ENCODE peak calls at places on chromosomes 11 and 22, in six cellular contexts. One of them, this sample, is unnamed.
A peak's percentile ranks its signal among the peaks of the same experiment; 100 is the strongest.

GRCh38 chr11:118230088-118230487 is 5.3 kb upstream of the JAML start:
- DNase-seq in HFF-Myc: no peak
- DNase-seq in cerebellar cortex: no peak
- DNase-seq in Calu3: no peak
- DNase-seq in activated CD8-positive, alpha-beta T cell treated with anti-CD3 and anti-CD28 coated beads for 36 hours: peak; percentile 74
- DNase-seq in mesendoderm: no peak
- DNase-seq in this sample: no peak

GRCh38 chr22:17785185-17786184 is 11.2 kb upstream of the BID start:
- DNase-seq in mesendoderm: peak; percentile 89
- DNase-seq in HFF-Myc: no peak
- DNase-seq in Calu3: peak; percentile 92
- DNase-seq in activated CD8-positive, alpha-beta T cell treated with anti-CD3 and anti-CD28 coated beads for 36 hours: peak; percentile 81
- DNase-seq in cerebellar cortex: peak; percentile 48
- DNase-seq in this sample: peak; percentile 91

GRCh38 chr11:125345706-125346561 is 150.1 kb downstream of the FEZ1 start:
- DNase-seq in cerebellar cortex: peak; percentile 87
- DNase-seq in activated CD8-positive, alpha-beta T cell treated with anti-CD3 and anti-CD28 coated beads for 36 hours: peak; percentile 69
- DNase-seq in Calu3: peak; percentile 51
- DNase-seq in HFF-Myc: no peak
- DNase-seq in mesendoderm: peak; percentile 77
- DNase-seq in this sample: peak; percentile 78

GRCh38 chr11:767238-767637 is 10.0 kb downstream of the GATD1 start:
- DNase-seq in cerebellar cortex: no peak
- DNase-seq in Calu3: no peak
- DNase-seq in activated CD8-positive, alpha-beta T cell treated with anti-CD3 and anti-CD28 coated beads for 36 hours: no peak
- DNase-seq in HFF-Myc: no peak
- DNase-seq in mesendoderm: no peak
- DNase-seq in this sample: no peak

GRCh38 chr11:134657631-134658030 is 245.6 kb upstream of the B3GAT1 start:
- DNase-seq in Calu3: no peak
- DNase-seq in HFF-Myc: no peak
- DNase-seq in activated CD8-positive, alpha-beta T cell treated with anti-CD3 and anti-CD28 coated beads for 36 hours: no peak
- DNase-seq in cerebellar cortex: no peak
- DNase-seq in mesendoderm: no peak
- DNase-seq in this sample: no peak

GRCh38 chr11:93444671-93445073 is 98.5 kb downstream of the SMCO4 start:
- DNase-seq in activated CD8-positive, alpha-beta T cell treated with anti-CD3 and anti-CD28 coated beads for 36 hours: peak; percentile 70
- DNase-seq in mesendoderm: peak; percentile 94
- DNase-seq in Calu3: no peak
- DNase-seq in cerebellar cortex: no peak
- DNase-seq in HFF-Myc: no peak
- DNase-seq in this sample: no peak

GRCh38 chr11:103633819-103634590 is 402.4 kb upstream of the DDI1 start:
- DNase-seq in cerebellar cortex: no peak
- DNase-seq in HFF-Myc: no peak
- DNase-seq in activated CD8-positive, alpha-beta T cell treated with anti-CD3 and anti-CD28 coated beads for 36 hours: no peak
- DNase-seq in mesendoderm: no peak
- DNase-seq in Calu3: no peak
- DNase-seq in this sample: no peak

GRCh38 chr11:108713076-108713790 is 48.4 kb downstream of the DDX10 start:
- DNase-seq in activated CD8-positive, alpha-beta T cell treated with anti-CD3 and anti-CD28 coated beads for 36 hours: no peak
- DNase-seq in Calu3: no peak
- DNase-seq in cerebellar cortex: no peak
- DNase-seq in HFF-Myc: no peak
- DNase-seq in mesendoderm: no peak
- DNase-seq in this sample: no peak

GRCh38 chr11:101915811-101916291 is 471 bp downstream of the ANGPTL5 start:
- DNase-seq in Calu3: no peak
- DNase-seq in HFF-Myc: no peak
- DNase-seq in activated CD8-positive, alpha-beta T cell treated with anti-CD3 and anti-CD28 coated beads for 36 hours: no peak
- DNase-seq in cerebellar cortex: peak; percentile 70
- DNase-seq in mesendoderm: peak; percentile 62
- DNase-seq in this sample: no peak

GRCh38 chr11:33869511-33870422 is 22.1 kb downstream of the LMO2 start:
- DNase-seq in mesendoderm: peak; percentile 67
- DNase-seq in Calu3: peak; percentile 15
- DNase-seq in activated CD8-positive, alpha-beta T cell treated with anti-CD3 and anti-CD28 coated beads for 36 hours: peak; percentile 23
- DNase-seq in HFF-Myc: no peak
- DNase-seq in cerebellar cortex: peak; percentile 36
- DNase-seq in this sample: peak; percentile 90

GRCh38 chr11:114379394-114380069 is 20.8 kb downstream of the C11orf71 start:
- DNase-seq in activated CD8-positive, alpha-beta T cell treated with anti-CD3 and anti-CD28 coated beads for 36 hours: no peak
- DNase-seq in Calu3: no peak
- DNase-seq in HFF-Myc: no peak
- DNase-seq in cerebellar cortex: no peak
- DNase-seq in mesendoderm: no peak
- DNase-seq in this sample: no peak

GRCh38 chr22:28051787-28052356 is 132.8 kb upstream of the PITPNB start:
- DNase-seq in Calu3: peak; percentile 77
- DNase-seq in HFF-Myc: no peak
- DNase-seq in cerebellar cortex: peak; percentile 52
- DNase-seq in activated CD8-positive, alpha-beta T cell treated with anti-CD3 and anti-CD28 coated beads for 36 hours: peak; percentile 57
- DNase-seq in mesendoderm: peak; percentile 72
- DNase-seq in this sample: no peak

GRCh38 chr22:31102441-31103081 is 4.8 kb downstream of the SELENOM start:
- DNase-seq in mesendoderm: peak; percentile 59
- DNase-seq in cerebellar cortex: no peak
- DNase-seq in activated CD8-positive, alpha-beta T cell treated with anti-CD3 and anti-CD28 coated beads for 36 hours: no peak
- DNase-seq in HFF-Myc: peak; percentile 85
- DNase-seq in Calu3: peak; percentile 45
- DNase-seq in this sample: peak; percentile 62

GRCh38 chr11:128632151-128632791 is 44.9 kb upstream of the ETS1 start:
- DNase-seq in HFF-Myc: no peak
- DNase-seq in cerebellar cortex: peak; percentile 23
- DNase-seq in mesendoderm: peak; percentile 78
- DNase-seq in Calu3: peak; percentile 39
- DNase-seq in activated CD8-positive, alpha-beta T cell treated with anti-CD3 and anti-CD28 coated beads for 36 hours: peak; percentile 70
- DNase-seq in this sample: peak; percentile 72

GRCh38 chr11:101974255-101974654 is 57.9 kb upstream of the ANGPTL5 start:
- DNase-seq in mesendoderm: no peak
- DNase-seq in cerebellar cortex: peak; percentile 10
- DNase-seq in Calu3: no peak
- DNase-seq in activated CD8-positive, alpha-beta T cell treated with anti-CD3 and anti-CD28 coated beads for 36 hours: no peak
- DNase-seq in HFF-Myc: peak; percentile 2
- DNase-seq in this sample: no peak

GRCh38 chr11:12577746-12578644 is 96.2 kb upstream of the TEAD1 start:
- DNase-seq in Calu3: no peak
- DNase-seq in mesendoderm: peak; percentile 63
- DNase-seq in cerebellar cortex: no peak
- DNase-seq in activated CD8-positive, alpha-beta T cell treated with anti-CD3 and anti-CD28 coated beads for 36 hours: no peak
- DNase-seq in HFF-Myc: no peak
- DNase-seq in this sample: no peak

GRCh38 chr11:68550485-68550817 is 89.9 kb downstream of the PPP6R3 start:
- DNase-seq in mesendoderm: no peak
- DNase-seq in cerebellar cortex: no peak
- DNase-seq in HFF-Myc: no peak
- DNase-seq in activated CD8-positive, alpha-beta T cell treated with anti-CD3 and anti-CD28 coated beads for 36 hours: peak; percentile 68
- DNase-seq in Calu3: no peak
- DNase-seq in this sample: no peak

GRCh38 chr22:24592144-24592845 is 578 bp downstream of the LRRC75B start:
- DNase-seq in mesendoderm: peak; percentile 64
- DNase-seq in activated CD8-positive, alpha-beta T cell treated with anti-CD3 and anti-CD28 coated beads for 36 hours: peak; percentile 24
- DNase-seq in HFF-Myc: no peak
- DNase-seq in cerebellar cortex: peak; percentile 55
- DNase-seq in Calu3: no peak
- DNase-seq in this sample: no peak

GRCh38 chr11:3128356-3129180 is 36.5 kb downstream of the OSBPL5 start:
- DNase-seq in activated CD8-positive, alpha-beta T cell treated with anti-CD3 and anti-CD28 coated beads for 36 hours: no peak
- DNase-seq in HFF-Myc: no peak
- DNase-seq in Calu3: no peak
- DNase-seq in mesendoderm: no peak
- DNase-seq in cerebellar cortex: no peak
- DNase-seq in this sample: peak; percentile 59

GRCh38 chr11:108037211-108037610 is 28.5 kb downstream of the CUL5 start:
- DNase-seq in Calu3: no peak
- DNase-seq in cerebellar cortex: no peak
- DNase-seq in mesendoderm: no peak
- DNase-seq in HFF-Myc: no peak
- DNase-seq in activated CD8-positive, alpha-beta T cell treated with anti-CD3 and anti-CD28 coated beads for 36 hours: no peak
- DNase-seq in this sample: no peak

GRCh38 chr11:75859614-75860013 is 44.6 kb downstream of the UVRAG start:
- DNase-seq in Calu3: no peak
- DNase-seq in activated CD8-positive, alpha-beta T cell treated with anti-CD3 and anti-CD28 coated beads for 36 hours: no peak
- DNase-seq in cerebellar cortex: no peak
- DNase-seq in HFF-Myc: no peak
- DNase-seq in mesendoderm: no peak
- DNase-seq in this sample: no peak

GRCh38 chr11:64094463-64095223 is 58.9 kb downstream of the FLRT1 start:
- DNase-seq in HFF-Myc: peak; percentile 11
- DNase-seq in mesendoderm: peak; percentile 38
- DNase-seq in activated CD8-positive, alpha-beta T cell treated with anti-CD3 and anti-CD28 coated beads for 36 hours: no peak
- DNase-seq in Calu3: peak; percentile 81
- DNase-seq in cerebellar cortex: no peak
- DNase-seq in this sample: no peak

GRCh38 chr11:12195773-12196172 is 85.4 kb downstream of the MICAL2 start:
- DNase-seq in cerebellar cortex: no peak
- DNase-seq in mesendoderm: peak; percentile 71
- DNase-seq in Calu3: no peak
- DNase-seq in HFF-Myc: no peak
- DNase-seq in activated CD8-positive, alpha-beta T cell treated with anti-CD3 and anti-CD28 coated beads for 36 hours: peak; percentile 79
- DNase-seq in this sample: no peak

GRCh38 chr11:20207781-20208621 is 47.7 kb upstream of the DBX1 start:
- DNase-seq in HFF-Myc: no peak
- DNase-seq in activated CD8-positive, alpha-beta T cell treated with anti-CD3 and anti-CD28 coated beads for 36 hours: no peak
- DNase-seq in cerebellar cortex: no peak
- DNase-seq in mesendoderm: peak; percentile 72
- DNase-seq in Calu3: no peak
- DNase-seq in this sample: no peak

GRCh38 chr11:10451399-10452116 is 3.5 kb upstream of the AMPD3 start:
- DNase-seq in HFF-Myc: no peak
- DNase-seq in activated CD8-positive, alpha-beta T cell treated with anti-CD3 and anti-CD28 coated beads for 36 hours: no peak
- DNase-seq in Calu3: no peak
- DNase-seq in cerebellar cortex: no peak
- DNase-seq in mesendoderm: peak; percentile 14
- DNase-seq in this sample: peak; percentile 80

GRCh38 chr11:2988361-2988762 is 3.8 kb downstream of the NAP1L4 start:
- DNase-seq in Calu3: no peak
- DNase-seq in HFF-Myc: no peak
- DNase-seq in activated CD8-positive, alpha-beta T cell treated with anti-CD3 and anti-CD28 coated beads for 36 hours: no peak
- DNase-seq in cerebellar cortex: no peak
- DNase-seq in mesendoderm: no peak
- DNase-seq in this sample: no peak

GRCh38 chr22:19766506-19767426 is 6.2 kb downstream of the TBX1 start:
- DNase-seq in mesendoderm: peak; percentile 71
- DNase-seq in HFF-Myc: no peak
- DNase-seq in activated CD8-positive, alpha-beta T cell treated with anti-CD3 and anti-CD28 coated beads for 36 hours: peak; percentile 86
- DNase-seq in Calu3: peak; percentile 75
- DNase-seq in cerebellar cortex: no peak
- DNase-seq in this sample: peak; percentile 91

GRCh38 chr22:44384563-44384940 is 71.8 kb upstream of the SHISAL1 start:
- DNase-seq in Calu3: no peak
- DNase-seq in activated CD8-positive, alpha-beta T cell treated with anti-CD3 and anti-CD28 coated beads for 36 hours: no peak
- DNase-seq in cerebellar cortex: no peak
- DNase-seq in mesendoderm: no peak
- DNase-seq in HFF-Myc: no peak
- DNase-seq in this sample: peak; percentile 40

GRCh38 chr11:103494491-103494890 is 385.3 kb downstream of the DYNC2H1 start:
- DNase-seq in mesendoderm: no peak
- DNase-seq in Calu3: no peak
- DNase-seq in HFF-Myc: peak; percentile 27
- DNase-seq in activated CD8-positive, alpha-beta T cell treated with anti-CD3 and anti-CD28 coated beads for 36 hours: no peak
- DNase-seq in cerebellar cortex: no peak
- DNase-seq in this sample: no peak